ENCODE peak calls at places on chromosomes 7 and 10, in five cellular contexts. One of them, this sample, is unnamed.

GRCh38 chr7:128201067-128201689 is 39.9 kb upstream of the LEP start:
- DNase-seq in kidney: no peak
- DNase-seq in fibroblast of lung: no peak
- DNase-seq in lower lobe of right lung: no peak
- DNase-seq in Peyer's patch: no peak
- DNase-seq in this sample: no peak

GRCh38 chr7:137474627-137475026 is 131.1 kb upstream of the PTN start:
- DNase-seq in fibroblast of lung: no peak
- DNase-seq in kidney: no peak
- DNase-seq in Peyer's patch: no peak
- DNase-seq in lower lobe of right lung: no peak
- DNase-seq in this sample: no peak

GRCh38 chr7:67937717-67938191 is 941.1 kb downstream of the TYW1 start:
- DNase-seq in fibroblast of lung: peak; percentile 44
- DNase-seq in Peyer's patch: no peak
- DNase-seq in kidney: no peak
- DNase-seq in lower lobe of right lung: peak; percentile 47
- DNase-seq in this sample: no peak

GRCh38 chr10:22321831-22322662 is 1.1 kb downstream of the BMI1 start:
- DNase-seq in kidney: peak; percentile 83
- DNase-seq in Peyer's patch: peak; percentile 60
- DNase-seq in lower lobe of right lung: peak; percentile 55
- DNase-seq in fibroblast of lung: no peak
- DNase-seq in this sample: peak; percentile 76

GRCh38 chr7:144834516-144835165 is 1.2 kb downstream of the TPK1 start:
- DNase-seq in kidney: no peak
- DNase-seq in Peyer's patch: no peak
- DNase-seq in lower lobe of right lung: no peak
- DNase-seq in fibroblast of lung: no peak
- DNase-seq in this sample: no peak

GRCh38 chr7:22460363-22460988 is 39.5 kb downstream of the STEAP1B start:
- DNase-seq in kidney: no peak
- DNase-seq in Peyer's patch: no peak
- DNase-seq in fibroblast of lung: no peak
- DNase-seq in lower lobe of right lung: no peak
- DNase-seq in this sample: no peak

GRCh38 chr10:70088299-70088698 is 35.7 kb downstream of the MACROH2A2 start:
- DNase-seq in kidney: no peak
- DNase-seq in lower lobe of right lung: no peak
- DNase-seq in fibroblast of lung: no peak
- DNase-seq in Peyer's patch: no peak
- DNase-seq in this sample: no peak

GRCh38 chr10:92903633-92904032 is 55.3 kb downstream of the EXOC6 start:
- DNase-seq in fibroblast of lung: no peak
- DNase-seq in Peyer's patch: no peak
- DNase-seq in lower lobe of right lung: no peak
- DNase-seq in kidney: no peak
- DNase-seq in this sample: no peak

GRCh38 chr10:3987142-3987974 is 202.3 kb upstream of the KLF6 start:
- DNase-seq in fibroblast of lung: no peak
- DNase-seq in lower lobe of right lung: no peak
- DNase-seq in kidney: no peak
- DNase-seq in Peyer's patch: no peak
- DNase-seq in this sample: no peak

GRCh38 chr10:98919899-98920298 is 315.8 kb downstream of the HPSE2 start:
- DNase-seq in kidney: no peak
- DNase-seq in lower lobe of right lung: no peak
- DNase-seq in fibroblast of lung: peak; percentile 62
- DNase-seq in Peyer's patch: no peak
- DNase-seq in this sample: no peak

GRCh38 chr7:1646957-1647891 is 22.9 kb upstream of the ELFN1 start:
- DNase-seq in fibroblast of lung: peak; percentile 22
- DNase-seq in kidney: peak; percentile 86
- DNase-seq in lower lobe of right lung: peak; percentile 37
- DNase-seq in Peyer's patch: peak; percentile 40
- DNase-seq in this sample: no peak

GRCh38 chr10:78851652-78852051 is 217.1 kb upstream of the ZMIZ1 start:
- DNase-seq in lower lobe of right lung: no peak
- DNase-seq in Peyer's patch: no peak
- DNase-seq in kidney: no peak
- DNase-seq in fibroblast of lung: peak; percentile 22
- DNase-seq in this sample: peak; percentile 35

GRCh38 chr10:87771871-87772500 is 46.0 kb downstream of the ATAD1 start:
- DNase-seq in fibroblast of lung: peak; percentile 46
- DNase-seq in kidney: no peak
- DNase-seq in Peyer's patch: no peak
- DNase-seq in lower lobe of right lung: no peak
- DNase-seq in this sample: no peak

GRCh38 chr10:110600487-110601101 is 33.1 kb downstream of the SMC3 start:
- DNase-seq in kidney: no peak
- DNase-seq in Peyer's patch: no peak
- DNase-seq in fibroblast of lung: peak; percentile 76
- DNase-seq in lower lobe of right lung: no peak
- DNase-seq in this sample: no peak

GRCh38 chr10:90652519-90652918 is 205.3 kb downstream of the HTR7 start:
- DNase-seq in Peyer's patch: no peak
- DNase-seq in kidney: no peak
- DNase-seq in fibroblast of lung: peak; percentile 56
- DNase-seq in lower lobe of right lung: no peak
- DNase-seq in this sample: no peak

GRCh38 chr7:1967512-1968396 is 265.0 kb downstream of the MAD1L1 start:
- DNase-seq in lower lobe of right lung: peak; percentile 37
- DNase-seq in Peyer's patch: no peak
- DNase-seq in kidney: peak; percentile 56
- DNase-seq in fibroblast of lung: no peak
- DNase-seq in this sample: no peak

GRCh38 chr10:111972109-111972508 is 211.5 kb downstream of the GPAM start:
- DNase-seq in lower lobe of right lung: no peak
- DNase-seq in kidney: no peak
- DNase-seq in fibroblast of lung: no peak
- DNase-seq in Peyer's patch: no peak
- DNase-seq in this sample: no peak

GRCh38 chr10:60958892-60959601 is 15.1 kb upstream of the RHOBTB1 start:
- DNase-seq in Peyer's patch: no peak
- DNase-seq in fibroblast of lung: peak; percentile 51
- DNase-seq in kidney: no peak
- DNase-seq in lower lobe of right lung: no peak
- DNase-seq in this sample: no peak

GRCh38 chr7:47351233-47352154 is 230.4 kb downstream of the TNS3 start:
- DNase-seq in fibroblast of lung: no peak
- DNase-seq in lower lobe of right lung: no peak
- DNase-seq in Peyer's patch: peak; percentile 34
- DNase-seq in kidney: no peak
- DNase-seq in this sample: peak; percentile 64

GRCh38 chr7:151119902-151120301 is 33.6 kb downstream of the AGAP3 start:
- DNase-seq in kidney: no peak
- DNase-seq in lower lobe of right lung: no peak
- DNase-seq in Peyer's patch: no peak
- DNase-seq in fibroblast of lung: no peak
- DNase-seq in this sample: no peak

GRCh38 chr7:67564978-67565377 is 568.3 kb downstream of the TYW1 start:
- DNase-seq in fibroblast of lung: no peak
- DNase-seq in kidney: no peak
- DNase-seq in lower lobe of right lung: no peak
- DNase-seq in Peyer's patch: no peak
- DNase-seq in this sample: no peak

GRCh38 chr7:21497072-21497471 is 45.8 kb upstream of the DNAH11 start:
- DNase-seq in fibroblast of lung: peak; percentile 36
- DNase-seq in kidney: no peak
- DNase-seq in lower lobe of right lung: no peak
- DNase-seq in Peyer's patch: no peak
- DNase-seq in this sample: no peak

GRCh38 chr7:29793507-29793906 is 12.8 kb upstream of the WIPF3 start:
- DNase-seq in Peyer's patch: no peak
- DNase-seq in kidney: no peak
- DNase-seq in fibroblast of lung: no peak
- DNase-seq in lower lobe of right lung: no peak
- DNase-seq in this sample: no peak

GRCh38 chr10:91907033-91907594 is 2.2 kb downstream of the FGFBP3 start:
- DNase-seq in fibroblast of lung: no peak
- DNase-seq in lower lobe of right lung: no peak
- DNase-seq in Peyer's patch: no peak
- DNase-seq in kidney: no peak
- DNase-seq in this sample: no peak

GRCh38 chr10:5873515-5873995 is 16.1 kb downstream of the ANKRD16 start:
- DNase-seq in lower lobe of right lung: no peak
- DNase-seq in fibroblast of lung: peak; percentile 65
- DNase-seq in Peyer's patch: no peak
- DNase-seq in kidney: no peak
- DNase-seq in this sample: no peak

GRCh38 chr10:132132391-132132841 is 54.3 kb upstream of the DPYSL4 start:
- DNase-seq in kidney: peak; percentile 57
- DNase-seq in fibroblast of lung: no peak
- DNase-seq in Peyer's patch: no peak
- DNase-seq in lower lobe of right lung: peak; percentile 39
- DNase-seq in this sample: no peak

GRCh38 chr10:97683556-97684357 is 3.3 kb downstream of the AVPI1 start:
- DNase-seq in lower lobe of right lung: peak; percentile 57
- DNase-seq in Peyer's patch: peak; percentile 60
- DNase-seq in kidney: no peak
- DNase-seq in fibroblast of lung: peak; percentile 66
- DNase-seq in this sample: no peak

GRCh38 chr10:27345455-27345909 is 104.9 kb upstream of the ACBD5 start:
- DNase-seq in lower lobe of right lung: no peak
- DNase-seq in fibroblast of lung: no peak
- DNase-seq in Peyer's patch: no peak
- DNase-seq in kidney: no peak
- DNase-seq in this sample: no peak

GRCh38 chr7:7208524-7208923 is 26.2 kb downstream of the C1GALT1 start:
- DNase-seq in kidney: no peak
- DNase-seq in fibroblast of lung: no peak
- DNase-seq in lower lobe of right lung: no peak
- DNase-seq in Peyer's patch: no peak
- DNase-seq in this sample: no peak

GRCh38 chr10:97936126-97936525 is 86.5 kb downstream of the GOLGA7B start:
- DNase-seq in kidney: no peak
- DNase-seq in Peyer's patch: no peak
- DNase-seq in fibroblast of lung: no peak
- DNase-seq in lower lobe of right lung: no peak
- DNase-seq in this sample: no peak

DNA sequence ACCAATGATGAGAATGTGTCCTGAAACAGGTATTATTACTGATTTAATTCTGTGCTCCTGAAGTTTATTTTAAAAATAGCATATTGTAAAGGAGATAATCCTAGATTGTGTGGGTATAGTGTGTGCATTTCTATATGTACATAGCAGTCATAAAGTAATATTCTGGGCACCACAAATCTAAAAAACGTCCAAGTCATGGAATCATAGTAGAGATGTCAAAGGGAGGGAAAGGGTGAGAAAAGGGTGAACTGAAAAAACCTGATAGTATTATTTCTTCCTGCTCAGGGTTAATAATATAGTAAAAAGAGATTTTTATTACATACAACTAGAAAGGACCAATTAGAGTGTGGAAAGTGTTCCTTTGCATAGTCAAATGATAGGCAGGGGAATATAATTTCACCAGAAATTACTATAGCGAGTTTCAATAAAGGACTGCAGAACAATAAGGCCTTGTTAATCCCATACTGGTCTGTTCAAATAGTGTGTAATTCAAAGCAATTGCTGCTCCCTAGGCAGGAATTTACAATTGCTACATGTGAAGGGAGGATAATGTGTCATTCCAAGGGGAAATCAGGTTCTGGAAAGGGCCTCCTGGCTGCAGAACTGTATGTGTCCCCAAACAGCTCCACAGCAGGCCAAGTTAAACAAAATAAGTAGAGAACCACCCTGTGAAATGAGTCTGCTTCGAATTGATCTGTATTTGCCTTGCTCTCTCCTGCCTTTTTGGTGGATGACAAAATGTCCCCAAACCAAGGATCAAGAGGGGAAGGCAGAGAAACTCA is 42.5 kb upstream of the KMT2E start:
- DNase-seq in kidney: no peak
- DNase-seq in fibroblast of lung: peak; percentile 44
- DNase-seq in Peyer's patch: no peak
- DNase-seq in lower lobe of right lung: no peak
- DNase-seq in this sample: no peak
- H3K27ac ChIP-seq in kidney: peak overlapping the region; percentile 37
- H3K27ac ChIP-seq in fibroblast of lung: peak overlapping the region; percentile 83
- H3K27ac ChIP-seq in Peyer's patch: peak overlapping the region; percentile 52
- H3K27ac ChIP-seq in lower lobe of right lung: peak overlapping the region; percentile 64
- H3K27ac ChIP-seq in this sample: peak overlapping the region; percentile 42

DNA sequence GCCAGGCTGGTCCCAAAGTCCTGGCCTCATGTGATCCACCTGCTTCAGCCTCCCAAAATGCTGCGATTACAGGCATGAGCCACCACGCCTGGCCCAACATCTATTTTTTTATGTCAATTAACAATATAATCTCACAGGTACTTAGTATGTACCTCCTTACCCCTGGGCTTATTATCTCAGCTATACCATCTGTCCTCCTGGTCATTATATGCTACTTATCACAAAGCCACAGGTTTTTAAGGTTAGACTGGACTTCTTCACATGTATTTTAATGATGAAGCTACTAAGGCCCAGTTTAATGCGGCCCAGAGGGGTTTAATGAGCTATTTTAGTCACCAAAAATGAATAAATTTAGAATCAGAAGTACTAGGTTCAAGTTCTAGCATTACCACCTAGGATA is 3.4 kb downstream of the NSUN6 start:
- DNase-seq in kidney: no peak
- DNase-seq in Peyer's patch: no peak
- DNase-seq in lower lobe of right lung: no peak
- DNase-seq in fibroblast of lung: no peak
- DNase-seq in this sample: no peak
- TF ChIP-seq CTCF in kidney: no peak
- TF ChIP-seq CTCF in Peyer's patch: no peak
- TF ChIP-seq CTCF in lower lobe of right lung: no peak
- TF ChIP-seq CTCF in fibroblast of lung: no peak
- TF ChIP-seq CTCF in this sample: no peak

DNA sequence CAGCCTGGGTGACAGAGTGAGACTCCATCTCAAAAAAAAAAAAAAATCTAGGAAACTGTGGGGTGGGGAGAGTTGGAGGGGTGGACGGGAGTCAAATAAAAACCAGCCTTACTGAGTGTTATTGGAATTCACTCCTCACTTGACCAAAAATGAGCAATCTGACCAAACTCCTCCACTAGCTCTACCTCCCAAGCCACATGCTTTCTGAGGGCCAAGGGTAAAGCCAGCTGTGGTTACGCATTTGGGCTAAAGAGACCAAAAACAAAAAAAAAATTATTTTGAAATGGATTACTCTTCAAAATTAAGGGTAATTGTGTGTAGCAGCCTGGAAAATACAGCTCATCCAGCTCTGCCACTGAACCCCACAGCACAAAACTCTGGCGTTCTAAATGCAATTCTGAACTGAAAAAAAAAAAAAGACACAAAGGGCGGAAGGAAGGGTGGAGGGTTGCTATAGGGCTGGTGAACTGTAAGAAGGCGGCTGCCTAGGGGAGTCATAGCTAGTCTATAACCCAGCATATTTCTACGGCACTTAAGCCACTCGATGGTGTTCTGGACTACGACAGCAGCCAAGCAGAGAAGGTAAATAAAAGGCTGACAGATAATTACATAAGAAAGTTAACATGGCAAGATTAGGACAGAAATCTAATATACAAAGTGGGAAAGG is 7.8 kb downstream of the ELMO1 start:
- DNase-seq in Peyer's patch: no peak
- DNase-seq in kidney: no peak
- DNase-seq in fibroblast of lung: no peak
- DNase-seq in lower lobe of right lung: no peak
- DNase-seq in this sample: no peak
- H3K27ac ChIP-seq in Peyer's patch: no peak overlapping the region
- H3K27ac ChIP-seq in kidney: peak overlapping the region; percentile 23
- H3K27ac ChIP-seq in fibroblast of lung: no peak overlapping the region
- H3K27ac ChIP-seq in lower lobe of right lung: peak overlapping the region; percentile 83
- H3K27ac ChIP-seq in this sample: no peak overlapping the region

GRCh38 chr10:51960494-51960895 is 261.1 kb upstream of the CSTF2T start:
- DNase-seq in fibroblast of lung: peak; percentile 87
- DNase-seq in Peyer's patch: no peak
- DNase-seq in lower lobe of right lung: no peak
- DNase-seq in kidney: no peak
- DNase-seq in this sample: no peak
- TF ChIP-seq CTCF in fibroblast of lung: peak; percentile 50
- TF ChIP-seq CTCF in Peyer's patch: peak; percentile 57
- TF ChIP-seq CTCF in lower lobe of right lung: peak; percentile 50
- TF ChIP-seq CTCF in kidney: peak; percentile 36
- TF ChIP-seq CTCF in this sample: peak; percentile 38